ENCODE peak calls at places on chromosomes 7 and 10, in six cellular contexts. T is WTC11, F is H1, J is GM12878, D is GM23338, U is HepG2. C is an unnamed sample.

GRCh38 chr10:95295031-95295755 is 4.4 kb upstream of the PDLIM1 start:
- DNase-seq in T (peak), F (peak), J (peak), D (peak), U (no peak), C (peak)

GRCh38 chr7:144936314-144936713 is 100.5 kb upstream of the TPK1 start:
- DNase-seq in T (no peak), F (no peak), J (no peak), D (no peak), U (no peak), C (peak)

GRCh38 chr7:88184848-88185304 is 35.0 kb downstream of the SRI start:
- DNase-seq in T (no peak), F (no peak), J (peak), D (no peak), U (no peak), C (no peak)

GRCh38 chr10:34655286-34656170 is 159.6 kb downstream of the PARD3 start:
- DNase-seq in T (peak), F (peak), J (no peak), D (peak), U (peak), C (peak)

GRCh38 chr10:8129438-8129837 is 75.0 kb downstream of the GATA3 start:
- DNase-seq in T (no peak), F (no peak), J (no peak), D (no peak), U (no peak), C (no peak)

GRCh38 chr10:20963721-20964595 is 66.8 kb upstream of the NEBL start:
- DNase-seq in T (no peak), F (no peak), J (no peak), D (no peak), U (no peak), C (no peak)

GRCh38 chr7:134186022-134186421 is 58.9 kb downstream of the LRGUK start:
- DNase-seq in T (no peak), F (no peak), J (no peak), D (no peak), U (no peak), C (no peak)

GRCh38 chr7:38215734-38216670 is 38.0 kb downstream of the STARD3NL start:
- DNase-seq in T (peak), F (peak), J (peak), D (peak), U (peak), C (peak)

GRCh38 chr7:128804472-128804871 is 12.7 kb downstream of the CCDC136 start:
- DNase-seq in T (no peak), F (no peak), J (no peak), D (no peak), U (no peak), C (no peak)

GRCh38 chr7:96200740-96201139 is 121.2 kb downstream of the SLC25A13 start:
- DNase-seq in T (no peak), F (no peak), J (no peak), D (no peak), U (no peak), C (no peak)

GRCh38 chr7:157684157-157684595 is 347.4 kb downstream of the DNAJB6 start:
- DNase-seq in T (peak), F (no peak), J (no peak), D (peak), U (no peak), C (no peak)

GRCh38 chr10:17737021-17737965 is 14.7 kb upstream of the TMEM236 start:
- DNase-seq in T (no peak), F (peak), J (no peak), D (peak), U (peak), C (no peak)

GRCh38 chr7:131105294-131105802 is 222.3 kb upstream of the MKLN1 start:
- DNase-seq in T (peak), F (no peak), J (no peak), D (peak), U (no peak), C (no peak)

GRCh38 chr7:100720320-100720644 is at the start of gene EPO:
- DNase-seq in T (peak), F (peak), J (no peak), D (peak), U (no peak), C (no peak)

GRCh38 chr7:105261689-105262088 is 127.0 kb downstream of the SRPK2 start:
- DNase-seq in T (no peak), F (no peak), J (no peak), D (no peak), U (no peak), C (peak)

GRCh38 chr10:6018422-6018821 is 41.1 kb upstream of the IL15RA start:
- DNase-seq in T (no peak), F (no peak), J (no peak), D (no peak), U (no peak), C (no peak)

GRCh38 chr7:19565602-19566001 is 143.2 kb downstream of the POLR1F start:
- DNase-seq in T (no peak), F (no peak), J (no peak), D (no peak), U (no peak), C (no peak)

GRCh38 chr7:15839415-15840100 is 153.1 kb upstream of the MEOX2 start:
- DNase-seq in T (peak), F (peak), J (no peak), D (peak), U (no peak), C (no peak)

GRCh38 chr10:104640339-104641149 is 546 bp upstream of the SORCS3 start:
- DNase-seq in T (peak), F (no peak), J (no peak), D (peak), U (no peak), C (no peak)

GRCh38 chr10:93386496-93387369 is 95.4 kb downstream of the MYOF start:
- DNase-seq in T (no peak), F (no peak), J (no peak), D (no peak), U (no peak), C (no peak)

GRCh38 chr7:87600130-87601124 is at the start of gene ABCB1:
- DNase-seq in T (peak), F (peak), J (no peak), D (peak), U (peak), C (peak)

GRCh38 chr7:55278321-55278720 is 86.8 kb upstream of the LANCL2 start:
- DNase-seq in T (no peak), F (no peak), J (no peak), D (no peak), U (no peak), C (no peak)

GRCh38 chr7:98280296-98280695 is 1.2 kb upstream of the BRI3 start:
- DNase-seq in T (no peak), F (no peak), J (no peak), D (no peak), U (no peak), C (no peak)

GRCh38 chr7:152056621-152057274 is 31.3 kb downstream of the GALNT11 start:
- DNase-seq in T (no peak), F (no peak), J (no peak), D (peak), U (no peak), C (no peak)

GRCh38 chr10:79400567-79401004 is 44.8 kb downstream of the ZCCHC24 start:
- DNase-seq in T (peak), F (peak), J (no peak), D (peak), U (peak), C (peak)

GRCh38 chr10:77287647-77288120 is 349.9 kb downstream of the KCNMA1 start:
- DNase-seq in T (no peak), F (no peak), J (no peak), D (no peak), U (no peak), C (no peak)

GRCh38 chr10:58352956-58353610 is 18.3 kb downstream of the UBE2D1 start:
- DNase-seq in T (no peak), F (no peak), J (no peak), D (no peak), U (no peak), C (no peak)

GRCh38 chr7:70828366-70828765 is 303.6 kb upstream of the GALNT17 start:
- DNase-seq in T (no peak), F (no peak), J (no peak), D (no peak), U (no peak), C (no peak)

GRCh38 chr7:1576521-1577253 is 6.9 kb upstream of the PSMG3 start:
- DNase-seq in T (peak), F (no peak), J (no peak), D (peak), U (no peak), C (no peak)

GRCh38 chr10:98323221-98324164 is 55.5 kb upstream of the LOXL4 start:
- DNase-seq in T (no peak), F (no peak), J (no peak), D (no peak), U (peak), C (peak)
- TF ChIP-seq CREB1 in T (no peak), F (no peak), J (no peak), D (no peak), U (no peak), C (no peak)

DNA sequence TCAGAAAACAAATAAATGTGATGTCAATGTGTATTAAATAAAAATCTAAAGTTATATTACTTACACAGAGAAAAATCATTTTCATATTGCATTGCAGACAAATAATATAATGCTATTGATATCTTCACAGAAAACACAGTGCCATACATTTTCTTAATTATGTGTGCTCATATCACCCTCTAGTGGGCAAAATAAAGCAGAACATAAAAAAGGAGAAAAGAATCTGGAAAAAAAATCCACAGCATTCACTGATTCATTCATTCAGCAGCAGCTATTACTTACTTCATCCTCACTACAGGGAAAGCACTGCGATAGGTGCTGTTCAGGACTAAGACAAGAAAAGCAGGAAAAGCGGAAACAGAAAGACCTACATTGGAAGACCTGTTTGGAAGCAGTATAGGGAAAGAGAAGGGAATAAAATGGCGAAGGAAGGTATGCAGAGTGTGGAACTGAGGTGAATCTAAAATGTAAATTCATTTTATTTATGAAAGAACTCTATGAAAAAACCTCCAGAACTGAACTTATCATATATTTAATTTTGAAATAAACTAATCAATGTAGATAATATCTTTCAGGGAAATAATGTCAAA is 73.2 kb downstream of the POT1 start:
- DNase-seq in T (no peak), F (no peak), J (no peak), D (peak), U (peak), C (peak)
- TF ChIP-seq CREB1 in T (no peak), F (no peak), J (no peak), D (no peak), U (no peak), C (no peak)

DNA sequence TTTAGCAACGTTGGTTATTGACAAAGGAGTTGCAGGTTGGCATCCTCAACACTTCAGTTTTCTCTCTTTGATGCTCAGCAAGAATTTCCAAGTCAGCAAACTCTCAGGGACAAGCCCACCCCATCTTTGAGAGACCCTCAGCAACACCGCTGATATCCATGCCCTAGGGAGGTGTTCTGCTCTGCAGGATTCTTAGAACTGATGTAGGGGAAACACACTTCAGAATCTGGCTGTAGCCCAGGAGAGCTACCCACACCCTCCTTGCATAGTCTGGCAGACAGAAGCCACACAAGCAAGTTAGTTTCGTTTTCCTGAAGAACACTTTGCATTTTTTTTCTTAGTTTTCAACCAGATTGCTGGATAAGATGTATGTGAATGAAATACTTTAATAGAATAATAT is 827 bp downstream of the SAMD9L start:
- DNase-seq in T (no peak), F (no peak), J (peak), D (no peak), U (no peak), C (peak)
- TF ChIP-seq CREB1 in T (no peak), F (no peak), J (no peak), D (no peak), U (no peak), C (no peak)

GRCh38 chr10:90319188-90319914 is 538.5 kb downstream of the HTR7 start:
- DNase-seq in T (peak), F (peak), J (peak), D (peak), U (peak), C (no peak)

GRCh38 chr10:90314718-90315117 is 543.1 kb downstream of the HTR7 start:
- DNase-seq in T (no peak), F (no peak), J (no peak), D (no peak), U (no peak), C (no peak)

GRCh38 chr10:90318659-90319058 is 539.2 kb downstream of the HTR7 start:
- DNase-seq in T (no peak), F (no peak), J (no peak), D (no peak), U (no peak), C (no peak)

GRCh38 chr10:90313548-90314325 is 544.1 kb downstream of the HTR7 start:
- DNase-seq in T (no peak), F (no peak), J (no peak), D (no peak), U (no peak), C (no peak)

DNA sequence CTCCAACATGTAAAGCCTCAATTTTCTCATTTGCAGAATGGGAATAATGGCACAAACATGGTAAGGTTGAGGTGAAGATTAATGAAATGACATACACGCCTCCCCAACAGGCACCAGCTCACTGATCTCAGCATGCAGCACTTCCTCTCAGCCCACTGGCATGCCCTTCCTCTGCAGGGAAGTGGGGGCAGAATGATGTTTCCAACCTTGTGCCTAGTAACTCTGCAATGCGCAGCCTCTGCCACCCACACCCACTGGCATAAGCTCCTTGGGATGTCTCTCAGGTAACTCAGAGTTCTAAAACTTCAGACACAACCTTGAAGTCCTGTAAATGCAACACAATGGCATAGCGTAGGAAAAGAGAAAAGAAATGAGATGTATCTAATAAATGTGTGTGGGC is 540.7 kb downstream of the HTR7 start:
- DNase-seq in T (no peak), F (no peak), J (no peak), D (no peak), U (no peak), C (no peak)
- TF ChIP-seq CREB1 in T (no peak), F (no peak), J (no peak), D (no peak), U (no peak), C (no peak)

DNA sequence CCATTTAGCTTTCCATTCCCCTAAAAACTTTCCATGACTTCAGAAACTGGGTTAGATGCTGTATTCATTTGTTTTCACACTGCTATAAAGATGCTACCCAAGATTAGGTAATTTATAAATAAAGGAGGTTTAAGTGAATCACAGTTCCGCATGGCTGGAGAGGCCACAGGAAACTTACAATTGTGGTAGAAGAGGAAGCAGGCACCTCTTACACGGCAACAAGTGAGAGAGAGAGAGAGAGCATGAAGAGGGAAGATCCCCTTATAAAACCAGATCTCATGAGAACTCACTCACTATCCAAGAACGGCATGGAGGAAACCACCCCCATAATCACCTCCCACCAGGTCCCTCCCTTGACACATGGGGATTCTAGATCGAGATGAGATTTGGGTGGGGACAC is 336.8 kb downstream of the TFEC start:
- DNase-seq in T (no peak), F (no peak), J (no peak), D (no peak), U (no peak), C (no peak)
- TF ChIP-seq CREB1 in T (no peak), F (no peak), J (no peak), D (no peak), U (no peak), C (no peak)

GRCh38 chr10:124731551-124731950 is 12.6 kb downstream of the FAM53B start:
- DNase-seq in T (no peak), F (no peak), J (no peak), D (no peak), U (no peak), C (no peak)
- TF ChIP-seq CREB1 in T (no peak), F (no peak), J (no peak), D (no peak), U (no peak), C (no peak)

GRCh38 chr10:63628526-63629362 is 107.5 kb downstream of the REEP3 start:
- DNase-seq in T (no peak), F (no peak), J (peak), D (peak), U (peak), C (peak)

GRCh38 chr10:63631971-63632370 is 110.8 kb downstream of the REEP3 start:
- DNase-seq in T (no peak), F (no peak), J (no peak), D (no peak), U (no peak), C (no peak)

GRCh38 chr10:63630085-63630927 is 109.1 kb downstream of the REEP3 start:
- DNase-seq in T (peak), F (peak), J (peak), D (peak), U (peak), C (peak)

GRCh38 chr10:63629363-63630084 is 108.3 kb downstream of the REEP3 start:
- DNase-seq in T (peak), F (peak), J (peak), D (peak), U (peak), C (peak)

DNA sequence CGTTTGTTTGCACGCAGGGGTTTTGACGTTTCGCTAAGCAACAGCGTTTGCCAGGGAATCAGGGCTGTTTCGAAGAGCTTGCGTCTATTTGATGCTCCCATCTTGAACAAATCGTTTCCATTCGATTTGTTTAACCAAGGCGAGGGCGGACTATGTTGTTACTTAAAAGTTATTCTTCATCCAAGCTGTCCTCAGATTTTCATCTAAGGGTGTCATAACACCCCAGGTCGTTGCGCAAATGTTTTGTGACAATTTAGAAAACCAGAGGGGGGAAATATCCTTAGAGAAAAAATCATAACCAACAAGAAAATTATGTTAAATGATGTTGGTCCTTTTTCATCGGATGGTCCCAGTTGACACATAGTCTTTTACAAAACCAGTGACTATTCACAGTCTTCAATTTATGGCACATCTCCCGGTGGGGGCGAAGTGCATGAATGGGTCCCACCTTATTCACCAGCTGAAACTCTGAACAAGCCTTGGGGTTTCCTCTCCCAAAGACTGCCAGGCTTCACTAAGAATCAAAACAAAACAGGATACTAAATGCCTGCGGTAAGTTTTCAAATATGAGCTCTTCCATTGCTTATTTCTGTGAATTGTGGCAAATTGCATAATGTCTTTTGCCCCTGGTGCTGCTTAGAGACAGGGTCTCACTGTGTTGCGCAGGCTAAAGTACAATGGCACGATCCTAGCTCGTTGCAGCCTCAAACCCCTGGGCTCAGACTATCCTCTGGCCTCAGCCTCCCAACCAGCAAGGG is 109.9 kb downstream of the REEP3 start:
- DNase-seq in T (no peak), F (no peak), J (no peak), D (no peak), U (no peak), C (no peak)
- TF ChIP-seq CREB1 in T (no peak), F (no peak), J (no peak), D (no peak), U (no peak), C (no peak)

GRCh38 chr7:125563964-125564529 is 634.4 kb upstream of the POT1 start:
- DNase-seq in T (peak), F (no peak), J (no peak), D (peak), U (no peak), C (peak)
- TF ChIP-seq CREB1 in T (no peak), F (no peak), J (no peak), D (no peak), U (no peak), C (no peak)

GRCh38 chr10:101452593-101452992 is 98.6 kb downstream of the BTRC start:
- DNase-seq in T (no peak), F (no peak), J (no peak), D (no peak), U (no peak), C (no peak)
- TF ChIP-seq CREB1 in T (no peak), F (no peak), J (no peak), D (no peak), U (no peak), C (no peak)